ENCODE peak calls at places on chromosomes 13 and 19, in eight cellular contexts. K, V, G, P, Z, O, T and F are unnamed samples.
A peak's percentile ranks its signal among the peaks of the same experiment; 100 is the strongest.

GRCh38 chr19:1251233-1251502 is 2.8 kb downstream of the MIDN start:
- DNase-seq in Z (no peak), K (no peak), T (no peak), P (no peak), V (no peak), O (no peak), G (no peak), F (peak; percentile 81)

GRCh38 chr19:8654591-8655339 is 24.3 kb downstream of the NFILZ start:
- DNase-seq in Z (peak; percentile 85), T (no peak), K (peak; percentile 58), G (no peak), V (no peak), P (peak; percentile 58), O (peak; percentile 71), F (peak; percentile 50)

GRCh38 chr19:21084343-21084742 is 2.3 kb downstream of the ZNF714 start:
- DNase-seq in V (no peak), P (no peak), Z (no peak), K (no peak), T (peak; percentile 54), O (no peak), G (no peak), F (no peak)

GRCh38 chr13:98285317-98285716 is 108.2 kb upstream of the RNF113B start:
- DNase-seq in K (peak; percentile 82), Z (no peak), T (no peak), G (no peak), V (no peak), P (no peak), O (no peak), F (no peak)

GRCh38 chr19:10554760-10555612 is 10.8 kb downstream of the KRI1 start:
- DNase-seq in G (no peak), K (no peak), T (no peak), Z (no peak), O (no peak), V (no peak), P (no peak), F (no peak)

GRCh38 chr13:75226755-75227435 is 255.1 kb downstream of the TBC1D4 start:
- DNase-seq in G (no peak), T (peak; percentile 85), Z (no peak), O (no peak), K (no peak), P (no peak), V (no peak), F (no peak)

GRCh38 chr19:45215391-45216191 is 29.6 kb downstream of the EXOC3L2 start:
- DNase-seq in O (no peak), T (no peak), G (no peak), P (no peak), Z (no peak), K (no peak), V (no peak), F (no peak)

GRCh38 chr19:37452500-37453245 is 14.6 kb downstream of the ZNF569 start:
- DNase-seq in G (no peak), P (no peak), K (no peak), T (no peak), O (no peak), V (no peak), Z (no peak), F (no peak)

GRCh38 chr13:97413694-97414093 is 20.3 kb upstream of the RAP2A start:
- DNase-seq in K (no peak), O (no peak), P (no peak), V (no peak), Z (no peak), T (no peak), G (no peak), F (no peak)

GRCh38 chr19:3055741-3056453 is 6.4 kb downstream of the TLE5 start:
- DNase-seq in V (no peak), O (no peak), K (no peak), P (peak; percentile 83), Z (no peak), G (peak; percentile 71), T (no peak), F (no peak)

GRCh38 chr19:2097330-2098327 is 914 bp downstream of the IZUMO4 start:
- DNase-seq in T (no peak), G (no peak), K (no peak), O (peak; percentile 42), Z (no peak), V (no peak), P (peak; percentile 55), F (no peak)

GRCh38 chr13:40640845-40641458 is 25.5 kb downstream of the FOXO1 start:
- DNase-seq in Z (no peak), G (no peak), P (no peak), O (peak; percentile 8), T (no peak), V (no peak), K (no peak), F (no peak)

GRCh38 chr19:46186717-46187101 is 38.7 kb downstream of the IGFL2 start:
- DNase-seq in G (no peak), K (no peak), T (no peak), Z (no peak), V (no peak), O (no peak), P (no peak), F (no peak)

GRCh38 chr13:110187501-110188161 is 119.3 kb downstream of the COL4A1 start:
- DNase-seq in V (peak; percentile 57), P (no peak), O (no peak), Z (no peak), K (no peak), G (no peak), T (peak; percentile 24), F (no peak)

GRCh38 chr19:42606660-42607351 is 12.1 kb upstream of the CEACAM8 start:
- DNase-seq in V (no peak), O (peak; percentile 33), T (peak; percentile 9), P (peak; percentile 77), Z (peak; percentile 67), K (no peak), G (no peak), F (peak; percentile 35)

GRCh38 chr13:50387124-50387581 is 371.9 kb downstream of the KCNRG start:
- DNase-seq in K (peak; percentile 72), P (peak; percentile 64), V (no peak), G (no peak), T (no peak), O (peak; percentile 40), Z (no peak), F (peak; percentile 9)